ENCODE peak calls at places on chromosomes 7 and 10, in six cellular contexts. One of them, this sample, is unnamed.

GRCh38 chr7:87876040-87876758 is at the start of the genes DBF4 and SLC25A40:
- DNase-seq in T-helper 22 cell: peak; percentile 86
- DNase-seq in NCI-H1417: peak; percentile 99
- DNase-seq in nucleus accumbens: peak; percentile 89
- DNase-seq in AG20443: peak; percentile 97
- DNase-seq in caudate nucleus: peak; percentile 85
- DNase-seq in this sample: peak; percentile 91

GRCh38 chr7:142535123-142535779 is 214.0 kb upstream of the PRSS1 start:
- DNase-seq in T-helper 22 cell: peak; percentile 50
- DNase-seq in nucleus accumbens: peak; percentile 21
- DNase-seq in AG20443: peak; percentile 71
- DNase-seq in NCI-H1417: peak; percentile 29
- DNase-seq in caudate nucleus: no peak
- DNase-seq in this sample: peak; percentile 71

GRCh38 chr10:87931836-87932230 is 68.4 kb downstream of the PTEN start:
- DNase-seq in AG20443: no peak
- DNase-seq in T-helper 22 cell: no peak
- DNase-seq in caudate nucleus: no peak
- DNase-seq in NCI-H1417: no peak
- DNase-seq in nucleus accumbens: no peak
- DNase-seq in this sample: no peak

GRCh38 chr10:91378061-91378460 is 32.1 kb upstream of the HECTD2 start:
- DNase-seq in T-helper 22 cell: peak; percentile 14
- DNase-seq in AG20443: no peak
- DNase-seq in caudate nucleus: no peak
- DNase-seq in nucleus accumbens: no peak
- DNase-seq in NCI-H1417: no peak
- DNase-seq in this sample: no peak

GRCh38 chr7:67518580-67518979 is 521.9 kb downstream of the TYW1 start:
- DNase-seq in NCI-H1417: no peak
- DNase-seq in T-helper 22 cell: no peak
- DNase-seq in caudate nucleus: no peak
- DNase-seq in nucleus accumbens: no peak
- DNase-seq in AG20443: no peak
- DNase-seq in this sample: no peak

GRCh38 chr10:99984635-99985034 is 25.1 kb downstream of the DNMBP start:
- DNase-seq in AG20443: no peak
- DNase-seq in T-helper 22 cell: no peak
- DNase-seq in caudate nucleus: no peak
- DNase-seq in NCI-H1417: no peak
- DNase-seq in nucleus accumbens: no peak
- DNase-seq in this sample: no peak

GRCh38 chr7:33903770-33904679 is 1.3 kb upstream of the BMPER start:
- DNase-seq in caudate nucleus: peak; percentile 63
- DNase-seq in nucleus accumbens: peak; percentile 56
- DNase-seq in NCI-H1417: peak; percentile 76
- DNase-seq in AG20443: peak; percentile 84
- DNase-seq in T-helper 22 cell: no peak
- DNase-seq in this sample: no peak

GRCh38 chr10:72846225-72846624 is 47.3 kb upstream of the OIT3 start:
- DNase-seq in NCI-H1417: no peak
- DNase-seq in AG20443: peak; percentile 43
- DNase-seq in caudate nucleus: no peak
- DNase-seq in nucleus accumbens: no peak
- DNase-seq in T-helper 22 cell: no peak
- DNase-seq in this sample: no peak

GRCh38 chr7:70353948-70354335 is 755.7 kb downstream of the AUTS2 start:
- DNase-seq in AG20443: no peak
- DNase-seq in nucleus accumbens: no peak
- DNase-seq in caudate nucleus: no peak
- DNase-seq in NCI-H1417: no peak
- DNase-seq in T-helper 22 cell: no peak
- DNase-seq in this sample: no peak

GRCh38 chr7:148963583-148964509 is 64.5 kb downstream of the PDIA4 start:
- DNase-seq in T-helper 22 cell: no peak
- DNase-seq in AG20443: no peak
- DNase-seq in NCI-H1417: peak; percentile 68
- DNase-seq in caudate nucleus: no peak
- DNase-seq in nucleus accumbens: no peak
- DNase-seq in this sample: peak; percentile 30

GRCh38 chr10:104350146-104350635 is 3.4 kb upstream of the CFAP58 start:
- DNase-seq in NCI-H1417: peak; percentile 37
- DNase-seq in caudate nucleus: no peak
- DNase-seq in AG20443: peak; percentile 63
- DNase-seq in T-helper 22 cell: no peak
- DNase-seq in nucleus accumbens: no peak
- DNase-seq in this sample: no peak

GRCh38 chr10:60314306-60314940 is 75.3 kb downstream of the ANK3 start:
- DNase-seq in NCI-H1417: no peak
- DNase-seq in caudate nucleus: no peak
- DNase-seq in nucleus accumbens: no peak
- DNase-seq in AG20443: peak; percentile 57
- DNase-seq in T-helper 22 cell: no peak
- DNase-seq in this sample: no peak

GRCh38 chr10:42753126-42753506 is 29.5 kb upstream of the BMS1 start:
- DNase-seq in nucleus accumbens: peak; percentile 17
- DNase-seq in AG20443: peak; percentile 90
- DNase-seq in NCI-H1417: peak; percentile 45
- DNase-seq in T-helper 22 cell: no peak
- DNase-seq in caudate nucleus: peak; percentile 7
- DNase-seq in this sample: peak; percentile 22

GRCh38 chr7:148914208-148914777 is 30.2 kb upstream of the EZH2 start:
- DNase-seq in NCI-H1417: no peak
- DNase-seq in AG20443: peak; percentile 37
- DNase-seq in T-helper 22 cell: no peak
- DNase-seq in caudate nucleus: no peak
- DNase-seq in nucleus accumbens: no peak
- DNase-seq in this sample: peak; percentile 11

GRCh38 chr7:2355079-2356008 is 717 bp downstream of the EIF3B start:
- DNase-seq in NCI-H1417: peak; percentile 66
- DNase-seq in T-helper 22 cell: no peak
- DNase-seq in nucleus accumbens: no peak
- DNase-seq in caudate nucleus: no peak
- DNase-seq in AG20443: peak; percentile 25
- DNase-seq in this sample: no peak

GRCh38 chr10:23157691-23158369 is 34.3 kb upstream of the PTF1A start:
- DNase-seq in nucleus accumbens: no peak
- DNase-seq in AG20443: peak; percentile 35
- DNase-seq in caudate nucleus: no peak
- DNase-seq in NCI-H1417: no peak
- DNase-seq in T-helper 22 cell: no peak
- DNase-seq in this sample: no peak

GRCh38 chr7:102193806-102194205 is 92.9 kb upstream of the SH2B2 start:
- DNase-seq in NCI-H1417: no peak
- DNase-seq in AG20443: no peak
- DNase-seq in caudate nucleus: no peak
- DNase-seq in nucleus accumbens: no peak
- DNase-seq in T-helper 22 cell: no peak
- DNase-seq in this sample: no peak

GRCh38 chr7:537911-538634 is 18.4 kb upstream of the PDGFA start:
- DNase-seq in caudate nucleus: no peak
- DNase-seq in AG20443: peak; percentile 97
- DNase-seq in NCI-H1417: no peak
- DNase-seq in T-helper 22 cell: no peak
- DNase-seq in nucleus accumbens: no peak
- DNase-seq in this sample: no peak

GRCh38 chr10:52755297-52756062 is 17.1 kb downstream of the MBL2 start:
- DNase-seq in NCI-H1417: no peak
- DNase-seq in nucleus accumbens: no peak
- DNase-seq in AG20443: peak; percentile 74
- DNase-seq in caudate nucleus: no peak
- DNase-seq in T-helper 22 cell: no peak
- DNase-seq in this sample: peak; percentile 22

GRCh38 chr7:75072978-75073282 is 672 bp downstream of the RCC1L start:
- DNase-seq in nucleus accumbens: no peak
- DNase-seq in NCI-H1417: no peak
- DNase-seq in caudate nucleus: no peak
- DNase-seq in T-helper 22 cell: no peak
- DNase-seq in AG20443: no peak
- DNase-seq in this sample: no peak

GRCh38 chr7:131231381-131232220 is 96.1 kb upstream of the MKLN1 start:
- DNase-seq in nucleus accumbens: no peak
- DNase-seq in T-helper 22 cell: peak; percentile 76
- DNase-seq in AG20443: peak; percentile 45
- DNase-seq in caudate nucleus: no peak
- DNase-seq in NCI-H1417: no peak
- DNase-seq in this sample: no peak

GRCh38 chr10:98154076-98154475 is 19.6 kb downstream of the R3HCC1L start:
- DNase-seq in T-helper 22 cell: no peak
- DNase-seq in nucleus accumbens: no peak
- DNase-seq in caudate nucleus: no peak
- DNase-seq in NCI-H1417: no peak
- DNase-seq in AG20443: no peak
- DNase-seq in this sample: no peak

GRCh38 chr10:71512794-71513379 is 116.2 kb downstream of the CDH23 start:
- DNase-seq in T-helper 22 cell: no peak
- DNase-seq in NCI-H1417: no peak
- DNase-seq in nucleus accumbens: no peak
- DNase-seq in caudate nucleus: no peak
- DNase-seq in AG20443: no peak
- DNase-seq in this sample: no peak